ENCODE peak calls at places on chromosomes 3 and 15, in nine cellular contexts. V, K, Y, O, X, R, N, U and A are unnamed samples.

GRCh38 chr15:39580117-39580629 is 706 bp upstream of the THBS1 start:
- DNase-seq in V (peak), K (peak), Y (peak), O (peak), X (peak), R (peak), N (peak), U (peak), A (peak)

GRCh38 chr15:85477730-85478129 is 97.3 kb downstream of the AKAP13 start:
- DNase-seq in V (no peak), K (no peak), Y (no peak), O (no peak), X (no peak), R (peak), N (no peak), U (no peak), A (no peak)

GRCh38 chr3:139982404-139982803 is 47.4 kb downstream of the CLSTN2 start:
- DNase-seq in V (peak), K (no peak), Y (no peak), O (no peak), X (no peak), R (no peak), N (no peak), U (no peak), A (no peak)

GRCh38 chr3:177574232-177574856 is 377.1 kb upstream of the TBL1XR1 start:
- DNase-seq in V (no peak), K (no peak), Y (no peak), O (peak), X (peak), R (peak), N (no peak), U (no peak), A (no peak)

GRCh38 chr3:167810236-167810635 is 74.7 kb downstream of the SERPINI1 start:
- DNase-seq in V (no peak), K (no peak), Y (no peak), O (no peak), X (no peak), R (no peak), N (no peak), U (no peak), A (no peak)

GRCh38 chr15:57251308-57251707 is 125.0 kb upstream of the CGNL1 start:
- DNase-seq in V (no peak), K (no peak), Y (no peak), O (no peak), X (no peak), R (no peak), N (no peak), U (no peak), A (no peak)

GRCh38 chr3:16801698-16802097 is 83.1 kb upstream of the PLCL2 start:
- DNase-seq in V (no peak), K (peak), Y (no peak), O (no peak), X (peak), R (no peak), N (no peak), U (no peak), A (no peak)

GRCh38 chr3:107943350-107943749 is 147.5 kb downstream of the CD47 start:
- DNase-seq in V (no peak), K (no peak), Y (no peak), O (no peak), X (no peak), R (no peak), N (no peak), U (no peak), A (no peak)

GRCh38 chr3:88986834-88987233 is 120.6 kb upstream of the EPHA3 start:
- DNase-seq in V (no peak), K (no peak), Y (no peak), O (no peak), X (no peak), R (peak), N (no peak), U (no peak), A (no peak)

GRCh38 chr3:55337641-55338174 is 149.4 kb downstream of the WNT5A start:
- DNase-seq in V (no peak), K (no peak), Y (peak), O (no peak), X (no peak), R (no peak), N (no peak), U (no peak), A (no peak)

GRCh38 chr3:149547413-149547812 is 72.9 kb downstream of the TM4SF4 start:
- DNase-seq in V (peak), K (no peak), Y (peak), O (no peak), X (peak), R (peak), N (peak), U (peak), A (no peak)

GRCh38 chr15:48266029-48266428 is 59.9 kb downstream of the SLC12A1 start:
- DNase-seq in V (no peak), K (no peak), Y (no peak), O (no peak), X (no peak), R (no peak), N (no peak), U (no peak), A (no peak)

GRCh38 chr3:4813855-4814254 is 165.4 kb upstream of the BHLHE40 start:
- DNase-seq in V (no peak), K (no peak), Y (no peak), O (no peak), X (no peak), R (no peak), N (no peak), U (no peak), A (no peak)

GRCh38 chr3:122941233-122942206 is 86.0 kb downstream of the SEMA5B start:
- DNase-seq in V (no peak), K (no peak), Y (no peak), O (no peak), X (no peak), R (no peak), N (no peak), U (no peak), A (no peak)

GRCh38 chr15:92158426-92158825 is 235.3 kb upstream of the ST8SIA2 start:
- DNase-seq in V (no peak), K (no peak), Y (no peak), O (no peak), X (peak), R (no peak), N (no peak), U (no peak), A (no peak)

GRCh38 chr3:58117561-58118305 is 93.0 kb downstream of the DNASE1L3 start:
- DNase-seq in V (no peak), K (no peak), Y (peak), O (no peak), X (peak), R (peak), N (peak), U (no peak), A (no peak)

GRCh38 chr3:58562498-58562897 is 14.7 kb downstream of the FAM107A start:
- DNase-seq in V (no peak), K (no peak), Y (no peak), O (no peak), X (no peak), R (no peak), N (no peak), U (no peak), A (no peak)

GRCh38 chr15:59199775-59200465 is 6.7 kb upstream of the LDHAL6B start:
- DNase-seq in V (no peak), K (no peak), Y (no peak), O (no peak), X (no peak), R (peak), N (no peak), U (no peak), A (no peak)

GRCh38 chr3:60046212-60046611 is 996.4 kb upstream of the CFAP20DC start:
- DNase-seq in V (no peak), K (no peak), Y (no peak), O (no peak), X (peak), R (no peak), N (no peak), U (no peak), A (no peak)

GRCh38 chr3:51670053-51670666 is 892 bp upstream of the TEX264 start:
- DNase-seq in V (no peak), K (no peak), Y (no peak), O (no peak), X (no peak), R (no peak), N (peak), U (no peak), A (no peak)

DNA sequence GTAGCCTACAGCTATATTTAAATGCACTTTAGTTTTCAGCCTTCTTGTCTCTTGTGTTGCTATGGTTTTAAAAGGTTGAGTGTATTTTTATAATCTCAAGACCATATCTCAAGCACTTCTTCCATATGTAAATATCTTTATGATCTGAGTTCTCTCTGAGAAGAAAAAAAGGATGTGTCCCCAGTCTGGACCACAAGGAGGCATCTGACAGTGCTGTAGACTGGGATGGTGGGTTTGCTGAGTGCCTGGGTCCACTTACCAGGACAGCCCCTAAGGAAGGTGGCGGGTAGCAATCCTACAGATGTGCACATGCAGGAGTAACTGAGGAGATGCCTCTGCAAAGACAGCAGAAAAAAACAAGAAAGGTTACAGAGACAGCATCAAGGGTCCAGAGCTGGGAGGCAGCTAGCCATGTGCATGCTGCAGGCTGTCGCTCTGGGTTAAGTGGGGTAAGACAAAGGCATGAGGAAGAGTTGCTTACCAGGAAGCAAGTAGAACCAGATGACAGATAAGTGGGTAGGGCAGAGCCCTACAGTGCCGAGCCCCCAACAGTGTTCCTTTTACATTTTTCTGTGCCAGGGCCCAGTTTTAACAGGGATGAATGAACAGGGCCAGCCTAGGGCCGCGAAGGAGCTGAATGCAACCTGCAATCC is 70.5 kb upstream of the SNRK start:
- DNase-seq in V (no peak), K (no peak), Y (no peak), O (no peak), X (no peak), R (no peak), N (no peak), U (no peak), A (no peak)
- H3K27ac ChIP-seq in V (no peak), K (no peak), Y (no peak), O (no peak), X (peak), R (no peak), N (no peak), U (no peak), A (no peak)

DNA sequence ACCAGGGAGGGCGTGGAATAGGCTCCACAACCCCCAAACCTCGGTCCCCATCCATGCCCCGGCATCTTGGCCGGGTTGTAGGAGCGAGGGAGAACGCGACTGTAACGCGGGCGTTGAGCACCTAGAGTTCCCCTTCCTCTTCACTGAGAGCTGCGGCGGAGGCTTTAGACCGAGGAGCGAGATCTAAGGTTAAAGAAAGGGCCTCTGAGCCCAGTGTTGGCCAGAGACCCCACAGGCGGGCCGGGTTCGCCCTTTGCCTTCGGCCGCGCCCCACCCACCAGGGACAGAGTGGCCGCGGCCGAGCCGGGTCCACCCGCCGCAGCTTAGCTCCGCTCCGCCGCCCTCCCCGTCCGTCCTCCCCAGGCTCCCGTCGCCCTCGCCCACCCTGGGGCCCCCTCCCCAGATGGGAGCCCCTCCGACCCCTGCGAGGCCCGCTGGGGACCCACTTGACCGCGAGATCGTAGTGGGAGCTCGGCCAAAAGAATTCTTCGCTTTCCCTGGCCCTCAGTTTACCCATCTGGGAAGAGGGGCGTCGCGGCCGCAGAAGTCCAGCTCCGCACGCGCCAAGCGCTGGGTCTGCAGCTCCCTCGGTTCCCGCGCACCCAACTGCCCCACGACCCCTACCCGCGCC is 425 bp downstream of the ANPEP start:
- DNase-seq in V (no peak), K (no peak), Y (no peak), O (peak), X (no peak), R (no peak), N (no peak), U (no peak), A (no peak)
- H3K27ac ChIP-seq in V (no peak), K (no peak), Y (no peak), O (peak), X (no peak), R (peak), N (no peak), U (no peak), A (no peak)

GRCh38 chr3:14332392-14332791 is 70.0 kb upstream of the SLC6A6 start:
- DNase-seq in V (no peak), K (no peak), Y (no peak), O (peak), X (no peak), R (no peak), N (no peak), U (no peak), A (no peak)
- H3K27ac ChIP-seq in V (no peak), K (no peak), Y (no peak), O (no peak), X (no peak), R (no peak), N (no peak), U (no peak), A (no peak)

DNA sequence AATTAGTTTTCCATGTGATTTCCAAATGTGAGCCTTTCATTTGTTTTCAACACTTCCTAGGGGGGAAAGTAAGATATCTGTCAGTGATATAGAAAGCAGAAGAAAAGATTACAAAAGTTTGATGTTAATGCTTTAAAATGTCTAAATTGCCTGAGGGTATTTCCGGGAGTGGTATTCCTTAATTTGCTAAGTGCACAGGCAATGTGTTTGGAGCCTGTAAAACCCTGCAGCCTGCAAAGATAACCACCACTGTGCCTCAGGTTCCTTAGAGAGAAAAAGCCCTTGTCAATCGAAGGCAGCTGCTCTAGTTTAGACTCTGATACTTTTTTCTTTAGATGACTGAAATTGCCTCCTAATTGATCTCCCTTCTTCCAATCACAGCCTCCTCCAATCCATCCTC is 154.9 kb downstream of the SSR3 start:
- DNase-seq in V (peak), K (no peak), Y (no peak), O (no peak), X (no peak), R (no peak), N (no peak), U (no peak), A (no peak)
- H3K27ac ChIP-seq in V (peak), K (no peak), Y (no peak), O (no peak), X (no peak), R (no peak), N (no peak), U (no peak), A (no peak)

DNA sequence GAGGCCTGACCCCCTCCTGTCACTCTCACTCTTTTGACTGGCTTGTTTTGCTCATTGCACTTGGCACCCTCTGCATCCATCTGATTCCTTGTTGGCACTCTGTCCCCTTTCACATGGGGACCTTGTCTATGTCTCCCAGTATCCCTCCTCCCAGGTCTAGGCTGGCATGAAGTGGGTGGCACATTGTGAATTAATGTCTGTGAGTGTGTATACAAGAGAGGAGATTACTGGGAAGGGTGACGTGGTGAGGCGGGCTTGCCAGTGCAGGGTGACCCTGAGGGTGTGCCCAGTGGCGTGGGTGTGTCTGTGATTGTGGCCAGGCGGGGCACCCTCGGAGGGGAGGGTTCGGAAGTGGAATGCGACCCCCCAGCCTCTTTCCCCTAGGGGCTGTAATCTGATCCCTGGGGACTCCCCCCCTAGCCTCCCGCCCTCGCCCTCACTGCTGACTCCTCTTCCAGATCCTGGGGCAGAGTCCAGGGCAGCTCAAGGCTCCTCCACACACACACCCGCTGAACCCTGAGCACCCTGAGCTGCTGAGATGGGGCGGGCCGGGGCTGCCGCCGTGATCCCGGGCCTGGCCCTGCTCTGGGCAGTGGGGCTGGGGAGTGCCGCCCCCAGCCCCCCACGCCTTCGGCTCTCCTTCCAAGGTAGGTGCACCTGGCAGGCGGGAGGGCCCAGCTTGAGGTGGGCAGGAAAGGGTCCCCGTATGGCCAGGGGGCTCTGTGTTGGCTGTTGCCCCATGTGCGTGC is at the start of gene SEMA3B:
- DNase-seq in V (peak), K (no peak), Y (peak), O (peak), X (peak), R (peak), N (peak), U (peak), A (no peak)
- H3K27ac ChIP-seq in V (peak), K (no peak), Y (peak), O (peak), X (peak), R (peak), N (peak), U (peak), A (no peak)

GRCh38 chr3:159841766-159842165 is 146.9 kb upstream of the IL12A start:
- DNase-seq in V (no peak), K (no peak), Y (no peak), O (no peak), X (no peak), R (no peak), N (no peak), U (no peak), A (no peak)

GRCh38 chr3:159840900-159841299 is 147.7 kb upstream of the IL12A start:
- DNase-seq in V (no peak), K (no peak), Y (no peak), O (no peak), X (no peak), R (peak), N (no peak), U (no peak), A (no peak)

GRCh38 chr3:159837725-159838124 is 150.9 kb upstream of the IL12A start:
- DNase-seq in V (no peak), K (no peak), Y (no peak), O (no peak), X (no peak), R (no peak), N (no peak), U (no peak), A (no peak)

GRCh38 chr3:159838936-159839335 is 149.7 kb upstream of the IL12A start:
- DNase-seq in V (no peak), K (no peak), Y (no peak), O (no peak), X (no peak), R (no peak), N (no peak), U (no peak), A (no peak)

GRCh38 chr3:159839561-159840379 is 148.9 kb upstream of the IL12A start:
- DNase-seq in V (peak), K (no peak), Y (peak), O (peak), X (no peak), R (peak), N (no peak), U (peak), A (no peak)
- H3K27ac ChIP-seq in V (peak), K (no peak), Y (peak), O (peak), X (no peak), R (no peak), N (no peak), U (peak), A (no peak)

DNA sequence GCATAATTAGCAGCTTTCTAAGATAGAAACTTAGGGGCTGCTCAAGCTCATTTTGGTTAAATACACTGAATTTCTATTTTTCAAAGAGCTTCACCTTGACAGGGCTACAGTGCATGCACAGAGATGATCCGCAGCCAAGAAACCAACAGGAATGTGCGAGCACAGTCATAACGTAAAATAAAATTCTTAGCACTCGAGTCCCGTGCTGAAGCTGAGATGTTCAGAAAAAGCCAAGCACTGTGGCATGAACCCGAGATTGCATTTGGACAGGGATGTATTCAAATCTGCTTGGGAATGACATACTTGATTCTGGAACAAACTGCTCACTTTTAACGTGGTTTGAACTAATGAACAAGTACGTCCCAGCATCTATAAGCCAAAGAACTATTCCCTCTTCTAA is 340.3 kb downstream of the FOXP1 start:
- DNase-seq in V (no peak), K (no peak), Y (no peak), O (no peak), X (no peak), R (no peak), N (no peak), U (no peak), A (no peak)
- H3K27ac ChIP-seq in V (peak), K (no peak), Y (no peak), O (no peak), X (no peak), R (no peak), N (no peak), U (peak), A (no peak)

DNA sequence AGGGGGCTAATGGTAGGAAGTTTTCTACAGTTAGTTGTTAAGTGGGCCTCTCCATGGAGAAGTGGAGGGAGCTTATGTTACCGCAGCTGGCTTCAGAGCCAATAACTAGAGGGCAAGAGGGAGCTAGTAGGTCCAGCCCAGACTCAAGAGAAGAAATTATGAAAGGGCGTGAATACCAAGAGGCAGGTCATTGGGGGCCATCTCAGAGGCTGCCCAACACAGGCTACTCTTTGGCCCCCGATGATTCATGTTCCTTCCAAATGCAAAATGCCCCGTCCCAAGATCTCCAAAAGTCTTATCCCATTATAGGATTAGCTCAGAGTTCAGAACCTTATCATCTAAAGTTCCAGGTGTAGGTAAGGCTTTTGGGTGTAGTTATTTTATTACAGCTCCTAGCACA is 94.5 kb downstream of the FNDC3B start:
- DNase-seq in V (no peak), K (no peak), Y (no peak), O (no peak), X (no peak), R (no peak), N (no peak), U (no peak), A (no peak)
- H3K27ac ChIP-seq in V (no peak), K (peak), Y (no peak), O (peak), X (peak), R (peak), N (no peak), U (no peak), A (no peak)

GRCh38 chr15:64596701-64597468 is 136.5 kb downstream of the ZNF609 start:
- DNase-seq in V (peak), K (peak), Y (no peak), O (no peak), X (peak), R (peak), N (peak), U (no peak), A (peak)
- H3K27ac ChIP-seq in V (peak), K (peak), Y (peak), O (peak), X (no peak), R (peak), N (peak), U (peak), A (peak)

GRCh38 chr15:41950505-41950904 is 21.9 kb downstream of the EHD4 start:
- DNase-seq in V (no peak), K (no peak), Y (no peak), O (no peak), X (no peak), R (peak), N (no peak), U (no peak), A (no peak)
- H3K27ac ChIP-seq in V (no peak), K (no peak), Y (peak), O (peak), X (peak), R (peak), N (no peak), U (no peak), A (no peak)